ENCODE peak calls at places on chromosomes 7 and 10, in eight cellular contexts. Z is CD8-positive, alpha-beta T cell; G is PC-3; M is left lung; S is Panc1; U is mucosa of descending colon; T is lower lobe of right lung; A is upper lobe of right lung. W is an unnamed sample. For H3K36me3, the result is how much of the 10 kb centered on the place peaks cover.

GRCh38 chr7:66047426-66047825 is 28.2 kb upstream of the ASL start:
- ATAC-seq in A (no peak), S (peak), T (no peak), G (peak), U (no peak), M (no peak), Z (no peak), W (no peak)

GRCh38 chr10:28558923-28559508 is 26.1 kb downstream of the WAC start:
- ATAC-seq in T (peak), M (peak), G (no peak), S (no peak), U (peak), A (peak), Z (no peak), W (no peak)

GRCh38 chr10:50876409-50876808 is 9.0 kb downstream of the A1CF start:
- ATAC-seq in U (no peak), Z (no peak), S (no peak), M (no peak), A (no peak), T (no peak), G (no peak), W (no peak)

GRCh38 chr7:101722247-101722646 is 93.2 kb upstream of the MYL10 start:
- ATAC-seq in M (no peak), A (no peak), U (no peak), G (no peak), T (no peak), Z (no peak), S (no peak), W (no peak)

GRCh38 chr7:120981888-120982615 is 6.5 kb upstream of the CPED1 start:
- ATAC-seq in U (no peak), Z (no peak), M (no peak), S (no peak), A (no peak), G (peak), T (no peak), W (no peak)

GRCh38 chr10:44070282-44070681 is 314.6 kb downstream of the CXCL12 start:
- ATAC-seq in G (no peak), U (no peak), M (no peak), Z (no peak), A (no peak), T (no peak), S (no peak), W (peak)

GRCh38 chr7:31114593-31115343 is 62.7 kb downstream of the ADCYAP1R1 start:
- ATAC-seq in Z (no peak), G (no peak), T (no peak), A (peak), S (no peak), M (peak), U (no peak), W (peak)

GRCh38 chr7:114943530-114943929 is 21.6 kb downstream of the MDFIC start:
- ATAC-seq in M (no peak), U (no peak), G (no peak), S (no peak), A (no peak), T (no peak), Z (no peak), W (no peak)

GRCh38 chr10:103042129-103042528 is 124.0 kb downstream of the CNNM2 start:
- ATAC-seq in G (no peak), A (no peak), S (no peak), T (no peak), U (peak), M (no peak), Z (no peak), W (no peak)

GRCh38 chr7:142855756-142856564 is 1.1 kb downstream of the EPHB6 start:
- ATAC-seq in U (no peak), G (no peak), A (peak), S (no peak), T (peak), Z (no peak), M (peak), W (peak)

GRCh38 chr10:42976353-42977031 is 100.4 kb upstream of the RET start:
- ATAC-seq in T (no peak), A (no peak), M (no peak), U (no peak), G (no peak), S (no peak), Z (no peak), W (no peak)

GRCh38 chr10:28891058-28891713 is 213.9 kb downstream of the BAMBI start:
- ATAC-seq in T (peak), A (peak), M (peak), S (no peak), G (peak), U (no peak), Z (no peak), W (no peak)

GRCh38 chr10:46268076-46268881 is 18.5 kb upstream of the ANTXRL start:
- ATAC-seq in S (no peak), Z (peak), M (no peak), G (no peak), U (peak), A (no peak), T (peak), W (no peak)

GRCh38 chr10:126955396-126955795 is 50.2 kb downstream of the DOCK1 start:
- ATAC-seq in Z (no peak), S (peak), T (no peak), U (peak), M (no peak), A (no peak), G (no peak), W (no peak)
- H3K36me3 ChIP-seq in Z (under half), S (under half), T (under half), U (under half), M (under half), A (under half), G (under half), W (under half)

DNA sequence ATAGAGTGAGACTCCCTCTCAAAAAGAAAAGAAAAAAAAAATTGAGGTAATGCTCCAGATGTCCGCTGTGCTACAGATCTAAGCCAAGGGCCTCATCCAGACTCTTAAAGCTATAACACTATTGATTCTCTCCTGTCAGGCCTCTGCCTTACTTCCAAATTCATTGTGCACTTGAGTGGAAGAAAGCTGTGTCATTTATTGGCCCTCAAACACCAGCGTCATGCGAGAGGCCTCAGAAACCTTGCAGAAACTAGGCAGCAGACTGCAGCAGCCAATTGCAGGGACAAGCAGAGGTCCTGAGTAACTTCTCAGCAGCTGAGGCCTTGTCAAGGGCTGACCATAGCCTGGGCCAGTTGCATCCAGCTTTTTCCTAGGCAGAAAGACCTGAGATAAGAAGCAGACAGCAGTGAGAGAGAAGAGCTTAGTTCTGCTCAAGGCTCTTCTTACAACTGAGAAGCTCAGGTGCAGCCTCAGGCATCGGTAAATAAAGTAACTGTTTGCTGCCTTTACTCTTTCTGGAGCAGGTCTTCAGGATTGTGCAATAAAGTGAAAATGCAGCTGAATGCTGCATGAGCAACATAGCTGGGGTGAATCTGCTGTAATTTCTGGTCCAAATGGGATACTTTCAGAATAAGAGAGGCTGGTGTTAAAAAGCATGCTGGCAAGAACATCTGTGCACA is 181.9 kb upstream of the PFKP start:
- ATAC-seq in Z (no peak), M (no peak), G (no peak), U (no peak), A (no peak), S (no peak), T (no peak), W (no peak)
- H3K4me3 ChIP-seq in Z (no peak), M (no peak), G (no peak), U (no peak), A (no peak), S (no peak), T (no peak), W (no peak)

GRCh38 chr10:99906470-99906869 is 103.3 kb downstream of the DNMBP start:
- ATAC-seq in A (peak), Z (no peak), G (no peak), M (peak), T (peak), U (peak), S (peak), W (peak)

GRCh38 chr10:99913831-99914235 is 95.9 kb downstream of the DNMBP start:
- ATAC-seq in M (peak), Z (no peak), S (peak), G (no peak), A (peak), T (no peak), U (peak), W (no peak)

GRCh38 chr10:99905971-99906370 is 103.8 kb downstream of the DNMBP start:
- ATAC-seq in Z (no peak), S (no peak), G (no peak), U (no peak), A (no peak), T (no peak), M (no peak), W (no peak)

GRCh38 chr10:99912057-99912456 is 97.7 kb downstream of the DNMBP start:
- ATAC-seq in T (no peak), G (no peak), M (no peak), U (no peak), Z (no peak), A (no peak), S (no peak), W (no peak)

DNA sequence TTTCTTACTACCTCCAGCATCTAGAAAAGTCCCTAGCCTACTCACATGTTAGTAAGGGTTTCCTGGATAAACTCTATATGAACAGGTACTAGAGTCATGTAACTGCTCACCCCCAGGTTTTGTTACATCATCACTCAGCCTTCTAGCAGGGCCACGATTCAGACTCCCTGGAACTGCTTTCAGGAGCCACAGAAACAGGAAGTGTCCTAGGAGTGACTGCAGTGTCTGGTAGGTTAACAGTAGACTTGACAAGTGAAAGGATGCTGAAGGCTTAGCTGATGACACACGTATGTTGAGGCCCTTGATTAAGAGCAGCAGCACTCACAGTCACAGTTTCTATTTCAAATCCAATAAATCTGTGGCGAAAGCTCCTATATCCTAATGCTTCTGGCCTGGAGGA is 101.2 kb downstream of the DNMBP start:
- ATAC-seq in U (peak), Z (no peak), A (no peak), G (no peak), T (no peak), S (no peak), M (no peak), W (no peak)
- H3K36me3 ChIP-seq in U (under half), Z (under half), A (under half), G (under half), T (half or more), S (under half), M (under half), W (under half)

DNA sequence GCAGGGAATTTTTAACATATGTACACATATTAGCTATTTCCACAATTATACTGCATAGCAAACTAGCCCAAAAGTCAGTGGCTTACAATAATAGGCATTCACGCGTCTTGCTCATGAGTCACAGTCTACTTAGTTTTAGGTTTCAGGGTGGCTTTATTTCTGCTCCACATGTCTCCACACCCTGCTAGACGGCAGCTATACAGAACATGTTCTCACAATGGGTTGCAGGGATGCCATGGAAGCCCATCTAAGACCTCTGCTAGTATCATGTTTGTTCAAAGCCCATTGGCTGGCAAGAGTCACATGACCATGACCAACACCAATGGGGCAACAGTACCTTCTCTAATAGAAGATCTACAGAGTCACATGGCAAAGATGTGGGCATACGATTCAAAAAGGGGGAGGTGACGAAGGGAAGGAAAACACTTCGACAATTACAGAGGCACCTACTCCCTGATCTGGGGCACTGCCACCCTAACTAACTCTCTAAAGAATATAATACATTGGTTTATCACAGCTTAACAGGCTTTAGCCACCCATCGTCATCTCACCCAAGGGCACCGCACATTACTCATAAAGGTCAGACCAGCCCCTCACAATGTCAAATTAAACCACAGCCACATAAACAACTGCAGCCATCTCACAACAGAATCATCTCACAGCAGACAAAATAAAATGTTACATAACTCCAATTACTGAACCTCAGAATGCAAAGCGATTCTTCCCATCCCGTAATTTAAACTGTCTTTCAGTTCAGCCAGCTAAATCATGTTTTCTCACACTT is 96.5 kb upstream of the NEBL start:
- ATAC-seq in G (peak), M (no peak), S (no peak), T (no peak), U (no peak), Z (no peak), A (no peak), W (no peak)
- H3K4me3 ChIP-seq in G (peak), M (no peak), S (no peak), T (no peak), U (no peak), Z (no peak), A (no peak), W (no peak)

W was measured in gastroesophageal sphincter.